ENCODE peak calls at places on chromosomes 16 and 17, in seven cellular contexts. E, Y, B, D, X, O and C are unnamed samples.

GRCh38 chr17:41718287-41718645 is 6.1 kb downstream of the GAST start:
- DNase-seq in E (no peak), Y (peak; percentile 12), X (peak; percentile 66), O (no peak), B (no peak), D (no peak), C (no peak)

GRCh38 chr17:7293131-7293557 is 1.3 kb downstream of the YBX2 start:
- DNase-seq in B (no peak), X (no peak), E (no peak), Y (no peak), O (no peak), D (peak; percentile 31), C (no peak)

GRCh38 chr17:74239169-74239568 is 25.8 kb downstream of the TTYH2 start:
- DNase-seq in X (no peak), B (peak; percentile 51), D (peak; percentile 39), E (peak; percentile 54), O (no peak), Y (no peak), C (no peak)

GRCh38 chr17:80394629-80395216 is 20.2 kb upstream of the ENDOV start:
- DNase-seq in Y (no peak), E (no peak), B (no peak), D (no peak), X (no peak), O (no peak), C (no peak)

GRCh38 chr17:9284884-9285283 is 263.6 kb downstream of the NTN1 start:
- DNase-seq in Y (no peak), X (no peak), D (no peak), O (no peak), E (peak; percentile 56), B (no peak), C (no peak)

GRCh38 chr16:84529607-84530006 is 25.1 kb upstream of the MEAK7 start:
- DNase-seq in E (no peak), D (no peak), B (no peak), O (no peak), Y (no peak), X (no peak), C (no peak)

GRCh38 chr17:47324224-47325020 is 667 bp downstream of the EFCAB13 start:
- DNase-seq in Y (no peak), O (no peak), E (peak; percentile 66), B (no peak), X (peak; percentile 77), D (peak; percentile 74), C (peak; percentile 30)

GRCh38 chr17:1999557-2000251 is 25.4 kb downstream of the RTN4RL1 start:
- DNase-seq in O (no peak), Y (peak; percentile 57), E (peak; percentile 44), X (peak; percentile 68), B (no peak), D (peak; percentile 14), C (no peak)

GRCh38 chr16:11989238-11990160 is 13.0 kb downstream of the SNX29 start:
- DNase-seq in E (no peak), O (no peak), X (no peak), Y (peak; percentile 39), D (peak; percentile 54), B (peak; percentile 37), C (no peak)

GRCh38 chr16:75899163-75899562 is 172.9 kb upstream of the CPHXL start:
- DNase-seq in Y (no peak), E (no peak), X (no peak), D (no peak), O (no peak), B (no peak), C (no peak)

GRCh38 chr17:41404024-41404651 is 6.7 kb upstream of the KRT31 start:
- DNase-seq in E (no peak), B (no peak), D (peak; percentile 94), X (peak; percentile 81), O (no peak), Y (no peak), C (peak; percentile 60)

GRCh38 chr16:81927561-81928185 is 83.6 kb downstream of the SDR42E1 start:
- DNase-seq in X (no peak), E (no peak), D (no peak), B (no peak), Y (no peak), O (no peak), C (no peak)

GRCh38 chr16:67186550-67186950 is 2.8 kb upstream of the MATCAP1 start:
- DNase-seq in Y (no peak), B (no peak), D (no peak), E (no peak), O (no peak), X (no peak), C (no peak)

GRCh38 chr17:17235212-17236174 is 1.5 kb downstream of the FLCN start:
- DNase-seq in O (no peak), D (peak; percentile 51), X (peak; percentile 74), E (no peak), B (no peak), Y (no peak), C (no peak)

GRCh38 chr17:43695968-43696865 is 34.5 kb upstream of the MEOX1 start:
- DNase-seq in E (peak; percentile 37), O (no peak), D (peak; percentile 26), Y (no peak), X (no peak), B (no peak), C (no peak)

GRCh38 chr17:10616502-10617119 is 40.5 kb downstream of the MYH3 start:
- DNase-seq in D (peak; percentile 81), E (peak; percentile 77), O (no peak), Y (no peak), X (peak; percentile 39), B (peak; percentile 31), C (peak; percentile 68)

GRCh38 chr17:31527606-31528005 is 136.1 kb downstream of the RAB11FIP4 start:
- DNase-seq in X (no peak), D (peak; percentile 55), B (no peak), E (no peak), O (no peak), Y (no peak), C (no peak)